ENCODE peak calls at places on chromosomes 11 and 22, in eight cellular contexts. F is lower lobe of right lung, V is endothelial cell, I is uterus, E is fibroblast of villous mesenchyme, M is astrocyte of the cerebellum, W is astrocyte of the spinal cord, Q is fibroblast of lung. B is an unnamed sample.

GRCh38 chr11:10327254-10327653 is 22.4 kb downstream of the ADM start:
- DNase-seq in M (no peak), I (no peak), V (no peak), Q (peak; percentile 89), W (peak; percentile 31), E (peak; percentile 87), F (no peak), B (no peak)

GRCh38 chr11:126007263-126007662 is 55.4 kb downstream of the CDON start:
- DNase-seq in E (peak; percentile 38), Q (peak; percentile 52), M (no peak), W (peak; percentile 43), F (no peak), I (no peak), V (no peak), B (no peak)

GRCh38 chr11:103881518-103882070 is 154.8 kb upstream of the DDI1 start:
- DNase-seq in M (no peak), E (no peak), F (no peak), Q (no peak), V (no peak), W (no peak), I (no peak), B (no peak)

GRCh38 chr11:9137293-9138132 is 46.1 kb upstream of the SCUBE2 start:
- DNase-seq in M (peak; percentile 56), V (peak; percentile 89), W (peak; percentile 78), I (peak; percentile 78), Q (peak; percentile 69), F (peak; percentile 81), E (peak; percentile 70), B (peak; percentile 65)

GRCh38 chr22:17281026-17281809 is 62.0 kb upstream of the ADA2 start:
- DNase-seq in V (no peak), E (no peak), I (no peak), Q (no peak), M (no peak), F (no peak), W (no peak), B (no peak)

GRCh38 chr11:699753-700152 is 4.1 kb downstream of the TMEM80 start:
- DNase-seq in M (no peak), F (no peak), Q (no peak), I (no peak), W (no peak), E (no peak), V (no peak), B (no peak)

GRCh38 chr11:72812968-72813739 is 1.1 kb upstream of the ATG16L2 start:
- DNase-seq in Q (peak; percentile 52), M (no peak), I (no peak), V (peak; percentile 61), F (peak; percentile 76), W (peak; percentile 39), E (peak; percentile 63), B (peak; percentile 82)

GRCh38 chr11:95512682-95513081 is 276.9 kb downstream of the FAM76B start:
- DNase-seq in I (peak; percentile 73), M (peak; percentile 65), E (peak; percentile 96), W (peak; percentile 83), V (peak; percentile 7), Q (peak; percentile 96), F (no peak), B (no peak)

GRCh38 chr22:30026751-30027150 is 53.5 kb upstream of the HORMAD2 start:
- DNase-seq in W (no peak), F (no peak), Q (no peak), I (no peak), E (no peak), M (no peak), V (no peak), B (no peak)

GRCh38 chr11:77886401-77886800 is 65.5 kb downstream of the AAMDC start:
- DNase-seq in W (no peak), M (no peak), V (no peak), F (no peak), E (peak; percentile 24), Q (peak; percentile 14), I (no peak), B (no peak)

GRCh38 chr11:68583047-68583446 is 101.3 kb upstream of the GAL start:
- DNase-seq in W (peak; percentile 67), M (no peak), F (no peak), V (no peak), Q (peak; percentile 57), I (no peak), E (peak; percentile 55), B (no peak)

GRCh38 chr11:94960488-94960887 is 12.9 kb downstream of the CWC15 start:
- DNase-seq in F (no peak), Q (no peak), I (no peak), V (no peak), W (no peak), M (no peak), E (no peak), B (no peak)

GRCh38 chr22:39129746-39130145 is 22.7 kb downstream of the CBX7 start:
- DNase-seq in W (no peak), F (no peak), Q (no peak), M (no peak), I (no peak), E (no peak), V (no peak), B (peak; percentile 3)

GRCh38 chr22:49827853-49828598 is at the start of gene BRD1:
- DNase-seq in W (peak; percentile 51), Q (peak; percentile 56), M (no peak), V (peak; percentile 62), I (peak; percentile 56), F (peak; percentile 78), E (peak; percentile 60), B (peak; percentile 90)

GRCh38 chr11:128302425-128303186 is 284.8 kb downstream of the ETS1 start:
- DNase-seq in F (no peak), Q (no peak), W (no peak), V (no peak), M (no peak), I (no peak), E (no peak), B (peak; percentile 31)

GRCh38 chr11:104127828-104128227 is 36.1 kb downstream of the PDGFD start:
- DNase-seq in F (no peak), Q (peak; percentile 76), V (no peak), E (no peak), M (no peak), W (no peak), I (no peak), B (no peak)

GRCh38 chr11:117809236-117810055 is 12.4 kb upstream of the DSCAML1 start:
- DNase-seq in W (peak; percentile 20), M (no peak), F (peak; percentile 81), V (peak; percentile 78), Q (no peak), I (peak; percentile 75), E (peak; percentile 42), B (peak; percentile 59)

GRCh38 chr22:30883586-30884145 is 84.9 kb downstream of the MORC2 start:
- DNase-seq in E (no peak), M (no peak), Q (no peak), I (no peak), V (no peak), F (peak; percentile 20), W (no peak), B (no peak)

GRCh38 chr11:62001450-62002178 is 34.2 kb upstream of the FTH1 start:
- DNase-seq in I (peak; percentile 42), W (no peak), Q (peak; percentile 46), E (peak; percentile 34), M (no peak), V (no peak), F (no peak), B (no peak)

GRCh38 chr11:42498971-42499370 is 812.8 kb upstream of the API5 start:
- DNase-seq in F (no peak), M (no peak), V (no peak), W (no peak), Q (no peak), I (no peak), E (no peak), B (no peak)

GRCh38 chr11:73439002-73439843 is 63.0 kb downstream of the RELT start:
- DNase-seq in E (peak; percentile 18), V (no peak), M (no peak), F (no peak), I (no peak), W (no peak), Q (no peak), B (no peak)

GRCh38 chr11:78560066-78560597 is 14.5 kb downstream of the NARS2 start:
- DNase-seq in Q (no peak), M (no peak), V (no peak), E (no peak), W (no peak), F (no peak), I (no peak), B (peak; percentile 39)

GRCh38 chr11:111387318-111387863 is 8.3 kb upstream of the POU2AF1 start:
- DNase-seq in E (no peak), Q (no peak), F (peak; percentile 84), V (no peak), I (no peak), W (no peak), M (no peak), B (no peak)

GRCh38 chr22:25478573-25478972 is 85.9 kb upstream of the GRK3 start:
- DNase-seq in I (no peak), Q (no peak), M (no peak), W (no peak), V (no peak), E (no peak), F (no peak), B (no peak)

GRCh38 chr11:15123849-15124248 is 9.1 kb downstream of the INSC start:
- DNase-seq in F (no peak), M (no peak), Q (peak; percentile 65), E (peak; percentile 56), I (no peak), W (peak; percentile 62), V (no peak), B (no peak)

GRCh38 chr22:44003776-44004460 is 20.2 kb upstream of the PARVB start:
- DNase-seq in I (no peak), F (peak; percentile 15), M (no peak), Q (no peak), V (peak; percentile 35), E (no peak), W (no peak), B (no peak)
- TF ChIP-seq CTCF in I (no peak), F (no peak), M (peak; percentile 23), Q (no peak), V (no peak), E (no peak), W (peak; percentile 26), B (no peak)

GRCh38 chr22:22203048-22203971 is 41.3 kb upstream of the VPREB1 start:
- DNase-seq in E (no peak), I (no peak), M (no peak), F (no peak), V (no peak), W (no peak), Q (no peak), B (no peak)
- TF ChIP-seq CTCF in E (no peak), I (no peak), M (no peak), F (no peak), V (no peak), W (no peak), Q (no peak), B (no peak)

GRCh38 chr11:66707486-66707885 is 21.5 kb downstream of the SPTBN2 start:
- DNase-seq in V (no peak), F (no peak), M (no peak), E (no peak), I (no peak), W (no peak), Q (no peak), B (no peak)
- TF ChIP-seq CTCF in V (no peak), F (no peak), M (no peak), E (no peak), I (no peak), W (no peak), Q (no peak), B (no peak)

DNA sequence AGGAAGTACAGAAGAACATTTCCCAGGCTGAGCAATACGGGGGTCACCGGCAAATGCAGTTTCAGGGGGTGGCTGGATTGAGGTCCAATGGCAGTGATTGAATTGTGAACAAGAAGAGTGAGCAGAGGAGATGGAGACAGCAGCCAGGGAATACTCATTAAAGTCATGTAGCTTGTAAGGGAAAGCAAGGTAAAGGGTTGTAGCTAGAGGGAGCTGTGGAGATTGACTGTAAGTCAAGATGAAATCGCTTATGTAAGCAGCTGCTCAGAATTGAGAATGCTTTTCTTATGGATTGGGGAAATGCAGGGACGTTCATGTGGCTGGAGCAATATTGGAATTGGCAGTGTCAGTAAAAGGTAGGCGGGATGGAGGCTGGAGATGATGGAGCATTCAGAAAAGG is 111.4 kb upstream of the TBCEL start:
- DNase-seq in I (no peak), E (peak; percentile 55), M (peak; percentile 12), Q (peak; percentile 55), W (peak; percentile 27), V (no peak), F (no peak), B (peak; percentile 54)
- TF ChIP-seq CTCF in I (no peak), E (peak; percentile 50), M (peak; percentile 36), Q (peak; percentile 42), W (peak; percentile 42), V (no peak), F (peak; percentile 27), B (peak; percentile 31)